ENCODE peak calls at places on chromosomes 3 and 15, in four cellular contexts. W, T, E and M are unnamed samples.

GRCh38 chr3:33137691-33138090 is 23.9 kb downstream of the CRTAP start:
- DNase-seq in E (no peak), W (no peak), T (no peak), M (no peak)

GRCh38 chr3:72260590-72260914 is 475.6 kb upstream of the PROK2 start:
- DNase-seq in W (no peak), T (no peak), E (no peak), M (no peak)

GRCh38 chr3:16513141-16514020 is at the start of gene RFTN1:
- DNase-seq in W (peak), T (peak), E (peak), M (peak)

GRCh38 chr3:38805765-38806386 is 10.1 kb downstream of the SCN10A start:
- DNase-seq in W (peak), T (peak), E (no peak), M (no peak)

GRCh38 chr3:100440895-100441294 is 39.6 kb downstream of the LNP1 start:
- DNase-seq in E (no peak), T (no peak), W (no peak), M (no peak)

GRCh38 chr15:95503640-95504225 is 826.8 kb upstream of the NR2F2 start:
- DNase-seq in W (no peak), E (no peak), T (peak), M (no peak)

GRCh38 chr3:144033235-144033579 is 61.6 kb downstream of the DIPK2A start:
- DNase-seq in W (no peak), E (no peak), T (no peak), M (no peak)

GRCh38 chr3:142028174-142028833 is 121.0 kb downstream of the TFDP2 start:
- DNase-seq in W (peak), T (peak), E (peak), M (no peak)

GRCh38 chr15:72764656-72765055 is 18.9 kb downstream of the ADPGK start:
- DNase-seq in W (no peak), E (no peak), T (no peak), M (no peak)

GRCh38 chr3:74410276-74410941 is 204.1 kb downstream of the CNTN3 start:
- DNase-seq in W (no peak), E (no peak), T (no peak), M (no peak)

GRCh38 chr3:72907131-72907697 is 19.4 kb downstream of the GXYLT2 start:
- DNase-seq in W (no peak), T (no peak), E (no peak), M (no peak)

GRCh38 chr3:86249833-86250232 is 741.1 kb downstream of the VGLL3 start:
- DNase-seq in E (no peak), W (no peak), T (no peak), M (no peak)

GRCh38 chr15:81373996-81374395 is at the start of gene TMC3:
- DNase-seq in W (no peak), E (no peak), T (no peak), M (no peak)

GRCh38 chr3:160006282-160007163 is 17.9 kb downstream of the IL12A start:
- DNase-seq in W (peak), T (peak), E (no peak), M (no peak)

GRCh38 chr3:107208100-107208499 is 169.1 kb upstream of the CCDC54 start:
- DNase-seq in E (no peak), T (no peak), W (peak), M (no peak)

GRCh38 chr3:125141596-125142417 is 70.7 kb downstream of the SLC12A8 start:
- DNase-seq in E (peak), T (peak), W (no peak), M (peak)

GRCh38 chr3:194003128-194004057 is 132.6 kb upstream of the HES1 start:
- DNase-seq in T (peak), E (peak), W (peak), M (peak)

GRCh38 chr3:7879572-7879971 is 622.1 kb upstream of the LMCD1 start:
- DNase-seq in W (no peak), E (no peak), T (no peak), M (no peak)

GRCh38 chr3:67884345-67884744 is 229.9 kb upstream of the SUCLG2 start:
- DNase-seq in W (no peak), E (no peak), T (no peak), M (no peak)

GRCh38 chr3:58963928-58964497 is 85.8 kb downstream of the CFAP20DC start:
- DNase-seq in E (no peak), W (no peak), T (no peak), M (no peak)

GRCh38 chr3:46948830-46949671 is 27.5 kb downstream of the CCDC12 start:
- DNase-seq in E (peak), W (no peak), T (no peak), M (no peak)

GRCh38 chr3:34808287-34808686 is 831.0 kb upstream of the ARPP21 start:
- DNase-seq in T (no peak), E (no peak), W (no peak), M (no peak)

GRCh38 chr15:66152650-66153049 is 100.9 kb downstream of the MEGF11 start:
- DNase-seq in E (no peak), T (no peak), W (no peak), M (no peak)

GRCh38 chr15:29278436-29279099 is 8.9 kb upstream of the NSMCE3 start:
- DNase-seq in E (no peak), T (no peak), W (peak), M (no peak)

GRCh38 chr3:28485164-28485563 is 136.5 kb upstream of the AZI2 start:
- DNase-seq in E (no peak), T (no peak), W (no peak), M (no peak)

GRCh38 chr15:68224546-68225250 is 4.8 kb downstream of the CLN6 start:
- DNase-seq in W (no peak), E (peak), T (peak), M (no peak)

GRCh38 chr15:52790941-52791751 is 1.0 kb upstream of the ONECUT1 start:
- DNase-seq in W (no peak), E (no peak), T (peak), M (no peak)

DNA sequence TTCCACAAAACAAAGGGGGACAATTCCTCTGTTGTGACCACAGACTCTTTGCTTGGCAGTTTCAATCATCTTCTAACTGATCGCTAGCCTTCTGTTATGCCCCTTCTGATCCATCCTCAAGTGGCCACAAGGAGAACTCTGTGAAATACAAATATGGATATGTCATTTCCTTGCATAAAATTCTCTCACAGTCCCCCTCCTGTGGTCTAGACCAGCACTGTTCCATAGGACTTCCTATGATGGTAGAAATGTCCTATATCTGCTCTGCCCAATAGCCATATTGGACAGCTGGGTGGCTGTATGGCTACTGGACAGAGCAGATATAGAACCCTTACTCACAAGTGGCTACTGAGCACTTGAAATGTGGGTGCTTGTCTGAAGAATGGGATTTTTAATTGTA is 25.9 kb upstream of the SNRK start:
- DNase-seq in E (no peak), W (peak), T (no peak), M (no peak)
- TF ChIP-seq CTCF in E (no peak), W (peak), T (no peak), M (no peak)

GRCh38 chr3:52310861-52311566 is 5.1 kb upstream of the DNAH1 start:
- DNase-seq in W (peak), E (peak), T (peak), M (peak)
- TF ChIP-seq CTCF in W (no peak), E (no peak), T (no peak), M (no peak)

GRCh38 chr3:189820365-189820720 is 189.2 kb downstream of the TP63 start:
- DNase-seq in E (no peak), W (no peak), T (peak), M (no peak)

GRCh38 chr3:189821251-189821650 is 190.1 kb downstream of the TP63 start:
- DNase-seq in E (no peak), T (no peak), W (no peak), M (no peak)

GRCh38 chr3:189826566-189826965 is 195.4 kb downstream of the TP63 start:
- DNase-seq in E (no peak), W (no peak), T (no peak), M (no peak)

GRCh38 chr3:189824629-189825312 is 193.6 kb downstream of the TP63 start:
- DNase-seq in W (peak), E (no peak), T (no peak), M (no peak)

GRCh38 chr3:189822726-189823125 is 191.5 kb downstream of the TP63 start:
- DNase-seq in W (no peak), T (no peak), E (no peak), M (no peak)
- TF ChIP-seq CTCF in W (peak), T (no peak), E (no peak), M (no peak)

GRCh38 chr15:26001201-26001600 is 138.1 kb upstream of the ATP10A start:
- DNase-seq in W (no peak), E (no peak), T (no peak), M (no peak)
- TF ChIP-seq CTCF in W (no peak), E (no peak), T (no peak), M (no peak)

DNA sequence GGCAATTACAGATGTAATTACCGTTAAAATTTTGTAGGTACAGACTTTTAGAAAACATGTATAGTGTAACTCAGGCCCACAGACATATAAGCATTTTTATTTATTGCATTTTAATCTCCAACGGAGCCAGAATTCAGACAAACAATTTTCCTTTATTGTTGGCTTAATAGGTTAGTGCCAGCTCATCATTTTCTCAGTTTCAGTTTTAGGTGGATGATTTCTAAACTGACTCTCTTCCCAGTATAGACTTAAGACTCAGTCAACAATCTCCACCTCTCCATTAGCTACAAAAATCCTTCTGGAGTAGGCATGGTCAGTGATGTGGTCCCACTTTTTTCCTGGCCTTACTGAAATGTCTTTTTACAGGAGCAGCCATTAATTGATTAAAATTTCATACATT is 994.6 kb downstream of the TBL1XR1 start:
- DNase-seq in W (no peak), E (no peak), T (no peak), M (no peak)
- TF ChIP-seq CTCF in W (no peak), E (no peak), T (no peak), M (no peak)

DNA sequence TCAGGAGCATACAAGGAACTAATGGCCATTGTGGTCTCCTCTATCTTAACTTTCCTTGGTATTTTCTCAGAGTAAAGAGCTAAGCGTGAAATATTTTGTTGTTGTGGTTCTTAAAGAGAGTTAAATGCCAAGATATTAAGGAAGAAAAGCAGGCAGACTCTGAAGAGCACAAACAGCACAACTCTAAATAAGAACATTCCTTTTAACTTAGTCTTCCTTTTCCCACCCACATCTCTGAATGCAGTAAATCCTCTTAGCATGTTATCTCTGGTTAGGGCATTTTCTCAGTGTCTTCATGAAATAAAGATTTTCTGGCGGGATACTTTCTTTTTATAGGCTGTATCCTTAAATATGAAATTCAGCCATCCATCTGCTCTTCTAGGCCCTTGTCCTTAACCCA is 1.5 kb downstream of the GPR87 start:
- DNase-seq in E (no peak), T (no peak), W (no peak), M (no peak)
- TF ChIP-seq CTCF in E (no peak), T (no peak), W (no peak), M (no peak)

DNA sequence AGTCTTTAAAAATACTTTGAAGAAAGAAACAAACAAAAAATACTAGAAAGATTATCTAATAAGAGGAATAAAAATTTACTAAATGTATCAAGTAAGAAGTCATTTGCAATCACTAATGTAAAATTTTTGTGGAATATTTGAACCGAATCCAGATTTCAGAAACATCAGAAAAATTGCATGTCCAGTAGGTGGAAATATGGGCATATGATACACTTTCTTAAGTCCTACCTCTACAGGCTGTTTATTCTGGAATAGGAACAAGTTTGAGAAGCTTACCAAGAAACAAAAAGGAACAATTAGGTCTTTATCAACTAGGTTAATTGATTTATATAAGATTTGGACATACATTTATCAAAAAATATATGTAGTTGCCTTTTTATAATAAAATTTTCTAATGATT is 292.9 kb upstream of the ROBO1 start:
- DNase-seq in E (no peak), T (no peak), W (no peak), M (no peak)
- TF ChIP-seq CTCF in E (no peak), T (no peak), W (no peak), M (no peak)

GRCh38 chr3:42633544-42633943 is 20.0 kb upstream of the ZBTB47 start:
- DNase-seq in T (no peak), E (no peak), W (no peak), M (no peak)

GRCh38 chr3:42638339-42638842 is 15.1 kb upstream of the ZBTB47 start:
- DNase-seq in W (no peak), T (no peak), E (no peak), M (no peak)

GRCh38 chr3:42632146-42632545 is 21.4 kb upstream of the ZBTB47 start:
- DNase-seq in W (no peak), T (no peak), E (no peak), M (no peak)

GRCh38 chr3:42637001-42637400 is 16.5 kb upstream of the ZBTB47 start:
- DNase-seq in T (no peak), E (no peak), W (no peak), M (no peak)

DNA sequence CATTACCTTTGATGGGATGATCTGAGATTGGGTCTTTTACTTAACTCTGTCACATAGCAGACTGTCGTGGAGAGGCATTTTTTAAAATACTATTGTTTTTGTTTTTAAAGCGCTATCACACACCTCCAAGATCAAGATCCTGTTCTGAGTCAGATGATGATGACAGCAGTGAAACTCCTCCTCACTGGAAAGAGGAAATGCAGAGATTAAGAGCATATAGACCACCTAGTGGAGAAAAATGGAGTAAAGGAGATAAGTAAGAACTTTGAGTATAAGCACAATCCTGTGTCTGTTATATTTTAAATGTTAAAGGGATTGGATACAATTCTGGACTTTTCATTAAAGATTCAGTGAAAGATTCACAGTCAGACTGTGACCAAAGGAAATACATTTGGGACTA is 18.4 kb upstream of the ZBTB47 start:
- DNase-seq in E (no peak), W (no peak), T (no peak), M (no peak)
- TF ChIP-seq CTCF in E (no peak), W (peak), T (peak), M (no peak)

GRCh38 chr3:112013784-112014143 is 15.0 kb downstream of the TAGLN3 start:
- DNase-seq in T (no peak), W (no peak), E (no peak), M (no peak)
- TF ChIP-seq CTCF in T (no peak), W (no peak), E (no peak), M (no peak)